ENCODE peak calls at places on chromosomes 6 and 20, in seven cellular contexts. H, T, O, E, I, S and U are unnamed samples.

GRCh38 chr6:168385380-168385779 is 55.6 kb upstream of the SMOC2 start:
- DNase-seq in E (no peak), T (no peak), I (no peak), O (no peak), H (no peak), S (no peak), U (no peak)

GRCh38 chr6:2035046-2035445 is 210.4 kb downstream of the GMDS start:
- DNase-seq in O (no peak), S (no peak), H (no peak), E (no peak), T (no peak), I (no peak), U (no peak)

GRCh38 chr20:48530957-48531356 is 296.8 kb downstream of the PREX1 start:
- DNase-seq in O (no peak), T (no peak), I (no peak), E (no peak), S (no peak), H (no peak), U (no peak)

GRCh38 chr20:47099749-47100515 is 205.3 kb downstream of the EYA2 start:
- DNase-seq in H (no peak), O (no peak), S (peak), T (no peak), E (peak), I (no peak), U (no peak)

GRCh38 chr20:23101696-23102095 is 15.6 kb upstream of the CD93 start:
- DNase-seq in S (no peak), T (no peak), O (no peak), H (no peak), I (no peak), E (no peak), U (no peak)

GRCh38 chr20:45336530-45337366 is 11.5 kb downstream of the SDC4 start:
- DNase-seq in S (peak), O (peak), I (no peak), E (peak), T (no peak), H (no peak), U (no peak)

GRCh38 chr6:126077810-126078791 is 91.8 kb downstream of the TRMT11 start:
- DNase-seq in S (peak), T (no peak), E (peak), I (no peak), H (no peak), O (peak), U (no peak)

GRCh38 chr6:130602151-130602770 is 224.9 kb upstream of the SMLR1 start:
- DNase-seq in S (peak), T (no peak), H (peak), E (no peak), I (no peak), O (no peak), U (no peak)

GRCh38 chr6:108117427-108118358 is 43.2 kb upstream of the OSTM1 start:
- DNase-seq in O (peak), I (no peak), H (peak), E (no peak), T (no peak), S (peak), U (no peak)

GRCh38 chr6:20708367-20709124 is 174.3 kb downstream of the CDKAL1 start:
- DNase-seq in T (no peak), S (peak), H (peak), O (no peak), I (peak), E (no peak), U (peak)